ENCODE peak calls at places on chromosomes 13 and 19, in nine cellular contexts. X, R, T, B, Q, S, G, U and V are unnamed samples.
A peak's percentile ranks its signal among the peaks of the same experiment; 100 is the strongest.

GRCh38 chr13:42497798-42498197 is 76.2 kb upstream of the TNFSF11 start:
- DNase-seq in T (no peak), G (no peak), X (no peak), U (no peak), S (no peak), B (no peak), R (peak; percentile 86), Q (no peak), V (peak; percentile 78)

GRCh38 chr19:35205733-35206323 is 22.7 kb downstream of the FAM187B start:
- DNase-seq in X (no peak), B (no peak), R (no peak), Q (no peak), S (no peak), T (no peak), G (no peak), U (no peak), V (no peak)

GRCh38 chr19:42683917-42684513 is 56.3 kb downstream of the PSG3 start:
- DNase-seq in B (peak; percentile 63), X (no peak), U (no peak), G (no peak), Q (no peak), R (peak; percentile 52), T (no peak), S (no peak), V (no peak)

GRCh38 chr19:16257509-16258002 is 59.8 kb downstream of the AP1M1 start:
- DNase-seq in Q (no peak), S (no peak), T (no peak), R (no peak), G (no peak), U (no peak), B (no peak), X (no peak), V (no peak)

GRCh38 chr13:89057862-89058261 is 1386.7 kb downstream of the SLITRK5 start:
- DNase-seq in G (no peak), S (no peak), B (no peak), U (no peak), T (no peak), Q (no peak), X (no peak), R (no peak), V (no peak)

GRCh38 chr13:94345374-94346195 is 133.9 kb downstream of the DCT start:
- DNase-seq in Q (no peak), B (peak; percentile 24), R (no peak), X (no peak), S (no peak), U (no peak), T (no peak), G (no peak), V (no peak)

GRCh38 chr13:112203614-112204013 is 136.7 kb downstream of the SOX1 start:
- DNase-seq in B (no peak), G (no peak), U (no peak), X (no peak), T (no peak), S (no peak), R (no peak), Q (no peak), V (no peak)

GRCh38 chr19:8430650-8431049 is 14.1 kb upstream of the HNRNPM start:
- DNase-seq in X (no peak), G (no peak), U (no peak), T (no peak), B (no peak), R (no peak), S (no peak), Q (no peak), V (no peak)

GRCh38 chr19:34851277-34851804 is 75.4 kb upstream of the ZNF30 start:
- DNase-seq in U (no peak), S (no peak), X (no peak), G (no peak), Q (peak; percentile 67), T (no peak), R (no peak), B (peak; percentile 22), V (no peak)

GRCh38 chr19:8307400-8307964 is 676 bp downstream of the CD320 start:
- DNase-seq in Q (peak; percentile 47), B (no peak), R (no peak), U (no peak), G (peak; percentile 45), S (peak; percentile 41), T (peak; percentile 66), X (no peak), V (no peak)

GRCh38 chr19:34308381-34309367 is 54.3 kb downstream of the GARRE1 start:
- DNase-seq in U (no peak), X (no peak), G (no peak), T (no peak), R (no peak), Q (no peak), B (no peak), S (no peak), V (peak; percentile 17)

GRCh38 chr13:112748947-112749346 is 59.1 kb downstream of the ATP11A start:
- DNase-seq in Q (no peak), R (no peak), G (no peak), S (no peak), T (no peak), X (peak; percentile 8), B (no peak), U (no peak), V (no peak)

GRCh38 chr19:39224910-39225309 is 19.9 kb downstream of the IFNL3 start:
- DNase-seq in S (no peak), X (no peak), Q (no peak), B (peak; percentile 49), T (no peak), G (no peak), R (no peak), U (no peak), V (no peak)

GRCh38 chr19:6611441-6611852 is 20.5 kb upstream of the CD70 start:
- DNase-seq in S (no peak), R (no peak), G (no peak), U (no peak), Q (no peak), B (no peak), X (no peak), T (no peak), V (no peak)

GRCh38 chr19:28878862-28879566 is 333.9 kb downstream of the UQCRFS1 start:
- DNase-seq in X (peak; percentile 52), S (peak; percentile 81), Q (peak; percentile 46), G (peak; percentile 63), R (peak; percentile 45), T (no peak), U (peak; percentile 81), B (peak; percentile 83), V (no peak)

GRCh38 chr13:40993119-40993518 is 26.0 kb downstream of the ELF1 start:
- DNase-seq in G (no peak), R (no peak), T (no peak), Q (no peak), U (no peak), B (no peak), S (no peak), X (no peak), V (no peak)

GRCh38 chr19:6718111-6718740 is 2.2 kb downstream of the C3 start:
- DNase-seq in T (no peak), G (no peak), X (no peak), R (no peak), U (no peak), Q (no peak), B (no peak), S (no peak), V (no peak)

GRCh38 chr13:33150146-33150545 is 133.9 kb downstream of the KL start:
- DNase-seq in Q (no peak), S (no peak), G (no peak), U (no peak), X (no peak), R (peak; percentile 80), T (no peak), B (no peak), V (no peak)

GRCh38 chr19:7069904-7070226 is 362 bp downstream of the ZNF557 start:
- DNase-seq in U (no peak), G (no peak), X (no peak), R (no peak), S (no peak), T (no peak), B (no peak), Q (no peak), V (no peak)

GRCh38 chr19:1763648-1764292 is 10.5 kb downstream of the ONECUT3 start:
- DNase-seq in R (no peak), B (no peak), U (no peak), S (no peak), X (no peak), G (no peak), T (no peak), Q (no peak), V (no peak)

GRCh38 chr13:50678464-50679162 is 164.9 kb downstream of the DLEU7 start:
- DNase-seq in B (no peak), U (no peak), S (no peak), X (peak; percentile 35), T (no peak), R (peak; percentile 95), G (no peak), Q (no peak), V (no peak)

GRCh38 chr19:49056101-49056901 is 1.2 kb downstream of the CGB7 start:
- DNase-seq in X (no peak), B (peak; percentile 64), T (peak; percentile 76), R (peak; percentile 9), U (peak; percentile 75), G (peak; percentile 72), S (peak; percentile 72), Q (peak; percentile 70), V (peak; percentile 62)
- TF ChIP-seq CTCF in X (peak; percentile 19), B (peak; percentile 15), T (no peak), R (peak; percentile 38), U (peak; percentile 34), G (no peak), S (peak; percentile 17), Q (peak; percentile 42), V (peak; percentile 18)

GRCh38 chr13:75366380-75367280 is 115.3 kb downstream of the TBC1D4 start:
- DNase-seq in G (no peak), U (no peak), X (no peak), T (no peak), S (no peak), B (no peak), Q (no peak), R (no peak), V (no peak)
- TF ChIP-seq CTCF in G (no peak), U (no peak), X (no peak), T (no peak), S (no peak), B (no peak), Q (no peak), R (no peak), V (no peak)

DNA sequence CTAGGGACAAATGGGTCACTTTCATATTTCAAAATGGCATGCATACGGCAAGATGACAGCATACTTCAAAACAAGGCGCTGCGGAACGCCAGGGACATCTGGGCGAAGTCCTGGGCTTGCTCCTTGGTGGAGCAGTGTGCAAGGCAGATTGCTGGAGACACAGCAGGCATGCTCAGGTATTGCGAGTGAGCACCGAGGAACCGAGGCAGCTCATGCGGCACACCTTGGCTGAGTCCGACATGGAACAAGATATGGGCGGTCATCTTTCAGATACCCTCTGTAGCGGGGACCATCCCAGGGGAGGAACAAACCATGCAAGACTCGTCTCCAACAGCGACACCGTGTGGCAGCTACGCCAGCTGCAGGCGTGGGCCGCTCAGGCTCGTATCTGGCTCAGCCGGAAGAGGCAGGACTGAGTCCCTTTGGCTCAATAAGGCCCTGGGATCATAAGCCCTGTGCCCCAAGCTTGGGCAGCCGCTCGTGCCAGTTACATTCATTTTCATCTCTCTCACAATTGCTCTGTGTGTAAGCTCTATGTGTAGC is 112.4 kb downstream of the NUFIP1 start:
- DNase-seq in G (no peak), T (no peak), Q (no peak), R (no peak), X (no peak), B (peak; percentile 26), S (no peak), U (peak; percentile 44), V (no peak)
- TF ChIP-seq CTCF in G (no peak), T (no peak), Q (peak; percentile 11), R (peak; percentile 68), X (no peak), B (no peak), S (no peak), U (peak; percentile 57), V (peak; percentile 39)

GRCh38 chr19:36646746-36647145 is 19.9 kb downstream of the ZNF461 start:
- DNase-seq in B (no peak), G (no peak), T (no peak), Q (no peak), U (no peak), S (no peak), R (no peak), X (no peak), V (no peak)
- TF ChIP-seq CTCF in B (no peak), G (no peak), T (no peak), Q (no peak), U (no peak), S (no peak), R (no peak), X (no peak), V (no peak)